ENCODE peak calls at places on chromosomes 1 and 21, in nine cellular contexts. A is activated T-cell treated with anti-CD3 and anti-CD28 coated beads, Interleukin-2, amount 50 U/mL, for 1 hour; X is NT2/D1; H is NCI-H1092 treated with DMSO at 0.1 percent for 48 hours; R is IMR-90; U is M059J; S is ELR; W is LoVo; Y is epithelial cell of proximal tubule. G is an unnamed sample.

GRCh38 chr21:45571641-45572040 is 29.4 kb upstream of the SLC19A1 start:
- DNase-seq in Y (no peak), X (no peak), R (no peak), W (no peak), A (no peak), H (no peak), S (no peak), U (no peak), G (no peak)

GRCh38 chr1:30822966-30823581 is 65.5 kb upstream of the LAPTM5 start:
- DNase-seq in S (no peak), Y (no peak), H (no peak), W (no peak), A (no peak), X (no peak), R (no peak), U (peak; percentile 87), G (peak; percentile 11)

GRCh38 chr1:37303884-37304574 is 170.4 kb upstream of the ZC3H12A start:
- DNase-seq in W (no peak), A (no peak), R (no peak), U (no peak), S (no peak), X (no peak), H (peak; percentile 21), Y (no peak), G (no peak)

GRCh38 chr1:246417152-246417812 is 89.8 kb downstream of the SMYD3 start:
- DNase-seq in W (no peak), A (no peak), Y (no peak), H (no peak), U (peak; percentile 83), R (peak; percentile 73), X (no peak), S (peak; percentile 73), G (no peak)

GRCh38 chr1:52193985-52194384 is 52.1 kb downstream of the ZFYVE9 start:
- DNase-seq in W (no peak), H (no peak), Y (no peak), U (no peak), S (no peak), X (no peak), R (no peak), A (no peak), G (no peak)

GRCh38 chr1:26404641-26405040 is 6.0 kb upstream of the LIN28A start:
- DNase-seq in U (no peak), R (peak; percentile 31), H (no peak), X (no peak), Y (no peak), S (peak; percentile 49), W (no peak), A (no peak), G (no peak)

GRCh38 chr1:234898455-234899033 is 230.1 kb downstream of the TOMM20 start:
- DNase-seq in W (no peak), X (no peak), R (no peak), A (no peak), S (no peak), Y (no peak), U (no peak), H (no peak), G (no peak)

GRCh38 chr1:8351693-8352470 is 34.0 kb downstream of the SLC45A1 start:
- DNase-seq in U (no peak), H (no peak), A (peak; percentile 35), X (no peak), S (peak; percentile 44), R (no peak), Y (no peak), W (no peak), G (peak; percentile 40)

GRCh38 chr21:26490771-26491170 is 82.3 kb downstream of the CYYR1 start:
- DNase-seq in S (no peak), A (no peak), U (no peak), W (no peak), Y (no peak), H (no peak), R (no peak), X (peak; percentile 36), G (no peak)

GRCh38 chr1:27632387-27633297 is 2.3 kb downstream of the FGR start:
- DNase-seq in U (peak; percentile 34), R (no peak), W (no peak), A (peak; percentile 58), X (no peak), Y (no peak), H (no peak), S (no peak), G (no peak)

GRCh38 chr1:159821171-159821867 is 5.4 kb upstream of the SLAMF8 start:
- DNase-seq in W (no peak), H (peak; percentile 34), U (peak; percentile 68), Y (no peak), A (peak; percentile 35), S (no peak), R (peak; percentile 47), X (no peak), G (no peak)

GRCh38 chr1:18037651-18038050 is 69.9 kb upstream of the IGSF21 start:
- DNase-seq in W (no peak), S (no peak), H (no peak), A (no peak), Y (no peak), U (no peak), X (no peak), R (no peak), G (no peak)

GRCh38 chr21:33403128-33403785 is at the start of gene IFNGR2:
- DNase-seq in Y (no peak), W (peak; percentile 29), A (peak; percentile 73), S (peak; percentile 47), U (no peak), H (peak; percentile 36), X (no peak), R (no peak), G (peak; percentile 44)

GRCh38 chr1:218775476-218776170 is 398.1 kb upstream of the LYPLAL1 start:
- DNase-seq in R (no peak), W (no peak), Y (no peak), U (no peak), S (no peak), A (no peak), H (no peak), X (no peak), G (no peak)

GRCh38 chr1:89721351-89721750 is 88.4 kb downstream of the LRRC8C start:
- DNase-seq in A (no peak), U (peak; percentile 82), S (peak; percentile 80), R (peak; percentile 57), W (no peak), X (no peak), Y (no peak), H (no peak), G (no peak)

GRCh38 chr21:42615924-42616323 is 37.5 kb upstream of the PDE9A start:
- DNase-seq in H (no peak), W (no peak), A (no peak), X (no peak), U (no peak), R (no peak), Y (no peak), S (no peak), G (no peak)

GRCh38 chr1:23402286-23403037 is 22.1 kb downstream of the TCEA3 start:
- DNase-seq in U (peak; percentile 71), R (no peak), W (no peak), A (no peak), H (no peak), Y (no peak), S (no peak), X (no peak), G (no peak)

GRCh38 chr1:159218846-159219636 is 14.4 kb downstream of the ACKR1 start:
- DNase-seq in Y (no peak), H (no peak), R (no peak), U (no peak), W (no peak), A (no peak), S (no peak), X (peak; percentile 61), G (no peak)

GRCh38 chr1:87170151-87170550 is 158.5 kb upstream of the LMO4 start:
- DNase-seq in S (no peak), Y (no peak), A (no peak), X (no peak), H (no peak), W (no peak), R (peak; percentile 49), U (no peak), G (no peak)

GRCh38 chr1:225537554-225538251 is 109.9 kb upstream of the LBR start:
- DNase-seq in H (no peak), U (no peak), A (no peak), W (no peak), Y (no peak), S (no peak), R (no peak), X (no peak), G (no peak)

GRCh38 chr1:170415734-170416372 is 116.1 kb upstream of the GORAB start:
- DNase-seq in A (no peak), U (peak; percentile 13), X (no peak), W (no peak), H (peak; percentile 4), R (no peak), Y (no peak), S (no peak), G (no peak)

GRCh38 chr1:3659093-3659492 is 6.8 kb downstream of the TP73 start:
- DNase-seq in Y (no peak), S (no peak), A (no peak), U (no peak), R (no peak), H (no peak), W (no peak), X (no peak), G (no peak)